ENCODE peak calls at places on chromosomes 16 and 17, in six cellular contexts. R is GM12878, Q is HCT116, A is K562, E is SK-N-SH, D is H1. U is an unnamed sample.

GRCh38 chr17:8702996-8703395 is 41.6 kb downstream of the CCDC42 start:
- DNase-seq in R (no peak), Q (no peak), A (no peak), E (no peak), D (no peak), U (no peak)

GRCh38 chr17:41453069-41453468 is 12.3 kb upstream of the KRT38 start:
- DNase-seq in R (no peak), Q (no peak), A (no peak), E (no peak), D (no peak), U (no peak)

GRCh38 chr17:21301593-21302550 is 17.4 kb downstream of the MAP2K3 start:
- DNase-seq in R (no peak), Q (no peak), A (no peak), E (peak), D (no peak), U (no peak)

GRCh38 chr17:44556114-44556853 is 1.0 kb upstream of the FZD2 start:
- DNase-seq in R (peak), Q (peak), A (peak), E (peak), D (peak), U (peak)

GRCh38 chr16:11349599-11350276 is 4.5 kb downstream of the RMI2 start:
- DNase-seq in R (no peak), Q (no peak), A (no peak), E (no peak), D (no peak), U (no peak)

GRCh38 chr17:80416260-80416939 is 1.4 kb downstream of the ENDOV start:
- DNase-seq in R (no peak), Q (no peak), A (peak), E (peak), D (no peak), U (no peak)

GRCh38 chr16:55444754-55445485 is 34.1 kb upstream of the MMP2 start:
- DNase-seq in R (peak), Q (no peak), A (no peak), E (no peak), D (no peak), U (no peak)

GRCh38 chr17:38507921-38508569 is 79.8 kb downstream of the ARHGAP23 start:
- DNase-seq in R (no peak), Q (no peak), A (no peak), E (no peak), D (no peak), U (no peak)

GRCh38 chr17:72624652-72625051 is 467.8 kb downstream of the SLC39A11 start:
- DNase-seq in R (no peak), Q (no peak), A (no peak), E (no peak), D (no peak), U (no peak)

GRCh38 chr17:48588519-48588918 is 1.5 kb downstream of the HOXB3 start:
- DNase-seq in R (no peak), Q (no peak), A (no peak), E (no peak), D (no peak), U (no peak)

GRCh38 chr17:53316073-53316472 is 506.7 kb upstream of the KIF2B start:
- DNase-seq in R (no peak), Q (no peak), A (no peak), E (no peak), D (no peak), U (no peak)

GRCh38 chr16:85029413-85029794 is 1.8 kb downstream of the KIAA0513 start:
- DNase-seq in R (peak), Q (no peak), A (peak), E (peak), D (no peak), U (no peak)

GRCh38 chr17:30950669-30951399 is 20.0 kb upstream of the RNF135 start:
- DNase-seq in R (no peak), Q (no peak), A (no peak), E (peak), D (no peak), U (no peak)

GRCh38 chr16:52265446-52265861 is 281.5 kb downstream of the TOX3 start:
- DNase-seq in R (no peak), Q (no peak), A (no peak), E (no peak), D (peak), U (peak)

GRCh38 chr17:6232768-6233130 is 162.6 kb downstream of the WSCD1 start:
- DNase-seq in R (no peak), Q (no peak), A (no peak), E (no peak), D (no peak), U (no peak)

GRCh38 chr17:81511800-81512559 is 619 bp downstream of the ACTG1 start:
- DNase-seq in R (no peak), Q (no peak), A (no peak), E (no peak), D (no peak), U (no peak)

GRCh38 chr16:57297856-57298255 is 13.4 kb upstream of the PLLP start:
- DNase-seq in R (no peak), Q (no peak), A (no peak), E (no peak), D (no peak), U (no peak)

GRCh38 chr17:75827291-75828050 is 16.7 kb downstream of the UNC13D start:
- DNase-seq in R (no peak), Q (no peak), A (peak), E (peak), D (peak), U (no peak)

GRCh38 chr17:28372203-28372944 is 880 bp downstream of the SARM1 start:
- DNase-seq in R (no peak), Q (no peak), A (no peak), E (peak), D (no peak), U (no peak)

GRCh38 chr17:83083368-83084201 is 4.2 kb downstream of the METRNL start:
- DNase-seq in R (no peak), Q (no peak), A (no peak), E (peak), D (peak), U (peak)

GRCh38 chr17:78966123-78966813 is 13.5 kb downstream of the LGALS3BP start:
- DNase-seq in R (no peak), Q (no peak), A (no peak), E (no peak), D (no peak), U (no peak)

GRCh38 chr17:59839646-59840328 is 53.0 kb downstream of the TUBD1 start:
- DNase-seq in R (no peak), Q (no peak), A (no peak), E (no peak), D (no peak), U (no peak)

GRCh38 chr16:88323546-88324330 is 59.0 kb upstream of the ZNF469 start:
- DNase-seq in R (no peak), Q (no peak), A (no peak), E (no peak), D (no peak), U (no peak)

GRCh38 chr17:81391964-81392908 is 3.0 kb upstream of the BAHCC1 start:
- DNase-seq in R (no peak), Q (no peak), A (no peak), E (peak), D (no peak), U (no peak)

GRCh38 chr16:921321-921905 is 49.4 kb downstream of the LMF1 start:
- DNase-seq in R (no peak), Q (no peak), A (no peak), E (no peak), D (no peak), U (no peak)

GRCh38 chr16:50718061-50718760 is 23.7 kb upstream of the CYLD start:
- DNase-seq in R (no peak), Q (no peak), A (no peak), E (peak), D (no peak), U (no peak)

GRCh38 chr17:40089085-40089895 is 11.1 kb downstream of the NR1D1 start:
- DNase-seq in R (no peak), Q (no peak), A (no peak), E (no peak), D (no peak), U (no peak)

GRCh38 chr16:58148099-58148498 is 18.9 kb upstream of the CFAP20 start:
- DNase-seq in R (no peak), Q (no peak), A (no peak), E (no peak), D (no peak), U (no peak)

GRCh38 chr17:48187867-48188608 is 80.5 kb downstream of the SNX11 start:
- DNase-seq in R (no peak), Q (no peak), A (no peak), E (no peak), D (no peak), U (no peak)

GRCh38 chr17:48611213-48611612 is 396 bp upstream of the HOXB7 start:
- DNase-seq in R (no peak), Q (no peak), A (no peak), E (no peak), D (no peak), U (no peak)

GRCh38 chr16:74480150-74481029 is 59.1 kb upstream of the CLEC18B start:
- DNase-seq in R (no peak), Q (peak), A (peak), E (no peak), D (no peak), U (no peak)

GRCh38 chr17:27552467-27552779 is 78.6 kb upstream of the LGALS9 start:
- DNase-seq in R (no peak), Q (peak), A (no peak), E (no peak), D (no peak), U (no peak)

DNA sequence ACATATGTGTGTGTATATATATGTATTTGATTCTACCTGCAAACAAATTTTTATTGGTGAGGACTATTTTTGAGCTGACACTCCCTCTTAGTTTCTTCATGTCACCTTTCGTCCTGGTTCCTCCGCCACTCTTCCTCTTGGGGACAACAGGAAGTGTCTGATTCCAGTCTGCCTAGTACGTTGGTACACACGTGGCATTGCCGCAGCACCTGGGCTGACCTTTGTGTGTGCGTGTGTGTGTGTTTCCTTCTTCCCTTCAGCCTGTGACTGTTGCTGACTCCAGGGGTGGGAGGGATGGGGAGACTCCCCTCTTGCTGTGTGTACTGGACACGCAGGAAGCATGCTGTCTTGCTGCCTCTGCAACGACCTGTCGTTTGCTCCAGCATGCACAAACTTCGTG is 29.4 kb upstream of the CACNG5 start:
- DNase-seq in R (no peak), Q (no peak), A (no peak), E (no peak), D (no peak), U (no peak)
- H3K9ac ChIP-seq in R (no peak), Q (no peak), A (no peak), E (no peak), D (no peak), U (no peak)

GRCh38 chr17:35819456-35819855 is 10.2 kb downstream of the TAF15 start:
- DNase-seq in R (no peak), Q (no peak), A (no peak), E (no peak), D (no peak), U (no peak)
- TF ChIP-seq YY1 in R (no peak), Q (no peak), A (no peak), E (no peak), D (no peak), U (no peak)

DNA sequence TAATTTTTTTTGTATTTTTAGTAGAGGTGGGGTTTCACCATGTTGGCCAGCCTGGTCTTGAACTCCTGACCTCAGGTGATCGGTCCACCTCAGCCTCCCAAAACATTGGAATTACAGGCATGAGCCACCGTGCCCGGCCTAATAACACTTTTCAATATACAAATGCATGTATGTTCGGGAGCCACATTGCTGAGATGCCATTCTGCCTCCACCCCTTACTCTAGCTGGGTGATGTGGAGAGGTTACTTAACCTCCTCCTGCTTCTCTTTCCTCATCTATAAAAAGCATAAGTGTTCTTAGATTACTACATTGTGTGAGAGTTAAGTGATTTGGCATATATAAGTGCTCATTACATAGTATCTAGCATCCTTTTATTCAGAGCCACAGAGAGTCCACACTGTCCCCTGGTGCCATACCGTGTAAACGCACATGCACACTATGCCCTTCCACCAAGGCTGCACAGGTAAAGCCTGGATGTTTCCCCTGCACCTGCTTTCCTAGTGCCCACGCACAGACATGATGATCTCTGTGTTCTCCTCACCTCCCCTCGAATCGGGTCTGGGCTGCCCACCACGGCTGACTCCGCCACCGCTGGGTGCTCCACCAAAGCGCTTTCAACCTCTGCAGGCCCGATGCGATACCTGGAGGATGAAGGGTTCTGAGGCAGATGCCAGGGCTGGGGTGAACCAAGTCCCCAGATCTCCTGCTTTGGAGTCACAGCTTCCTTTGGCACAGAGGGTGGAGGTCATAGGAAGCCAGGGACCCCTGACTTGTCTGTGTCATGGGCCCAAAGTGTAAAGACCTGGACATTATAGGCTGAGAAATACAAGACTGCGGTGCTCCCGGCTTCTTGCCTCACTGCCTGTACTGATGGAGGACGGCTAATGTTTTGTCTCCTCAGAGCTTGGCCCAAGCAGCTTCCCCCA is 49.0 kb upstream of the ACSM2B start:
- DNase-seq in R (no peak), Q (no peak), A (no peak), E (no peak), D (no peak), U (no peak)
- H3K9ac ChIP-seq in R (no peak), Q (no peak), A (no peak), E (no peak), D (no peak), U (no peak)

GRCh38 chr17:606501-607243 is 108.0 kb downstream of the VPS53 start:
- DNase-seq in R (no peak), Q (no peak), A (no peak), E (no peak), D (no peak), U (no peak)
- TF ChIP-seq YY1 in R (no peak), Q (no peak), A (no peak), E (no peak), D (no peak), U (no peak)

GRCh38 chr17:17741346-17742023 is 60.2 kb downstream of the RAI1 start:
- DNase-seq in R (no peak), Q (no peak), A (no peak), E (peak), D (no peak), U (no peak)

GRCh38 chr17:17742688-17743390 is 61.6 kb downstream of the RAI1 start:
- DNase-seq in R (no peak), Q (no peak), A (no peak), E (no peak), D (no peak), U (no peak)

GRCh38 chr17:17740627-17741237 is 59.5 kb downstream of the RAI1 start:
- DNase-seq in R (no peak), Q (no peak), A (no peak), E (no peak), D (no peak), U (no peak)

GRCh38 chr17:17743391-17744112 is 62.3 kb downstream of the RAI1 start:
- DNase-seq in R (no peak), Q (no peak), A (no peak), E (peak), D (no peak), U (no peak)

DNA sequence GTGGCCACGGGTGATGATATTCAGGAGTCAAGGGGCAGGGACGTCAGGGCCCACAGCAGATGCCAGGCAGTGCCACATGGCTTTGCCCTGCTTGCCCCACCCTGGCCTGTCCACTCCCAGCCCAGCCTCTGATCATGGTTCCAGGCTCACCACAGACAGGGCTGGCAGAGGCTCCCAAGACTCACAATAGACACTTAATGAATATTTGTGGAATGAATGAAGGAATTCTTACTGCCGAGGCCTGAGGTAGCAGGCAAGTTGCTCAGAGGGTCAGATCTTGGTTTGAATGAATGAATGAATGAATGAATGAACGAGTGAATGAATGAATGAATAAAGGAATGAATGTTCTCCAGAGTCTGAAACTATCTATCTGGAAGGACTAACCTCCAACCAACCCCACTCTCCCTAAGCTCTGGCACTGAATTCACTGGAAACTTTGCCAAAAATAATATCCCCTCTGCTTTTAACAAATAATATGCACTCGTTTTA is 60.9 kb downstream of the RAI1 start:
- DNase-seq in R (no peak), Q (no peak), A (no peak), E (peak), D (no peak), U (no peak)
- H3K9ac ChIP-seq in R (no peak), Q (no peak), A (no peak), E (no peak), D (no peak), U (peak)

DNA sequence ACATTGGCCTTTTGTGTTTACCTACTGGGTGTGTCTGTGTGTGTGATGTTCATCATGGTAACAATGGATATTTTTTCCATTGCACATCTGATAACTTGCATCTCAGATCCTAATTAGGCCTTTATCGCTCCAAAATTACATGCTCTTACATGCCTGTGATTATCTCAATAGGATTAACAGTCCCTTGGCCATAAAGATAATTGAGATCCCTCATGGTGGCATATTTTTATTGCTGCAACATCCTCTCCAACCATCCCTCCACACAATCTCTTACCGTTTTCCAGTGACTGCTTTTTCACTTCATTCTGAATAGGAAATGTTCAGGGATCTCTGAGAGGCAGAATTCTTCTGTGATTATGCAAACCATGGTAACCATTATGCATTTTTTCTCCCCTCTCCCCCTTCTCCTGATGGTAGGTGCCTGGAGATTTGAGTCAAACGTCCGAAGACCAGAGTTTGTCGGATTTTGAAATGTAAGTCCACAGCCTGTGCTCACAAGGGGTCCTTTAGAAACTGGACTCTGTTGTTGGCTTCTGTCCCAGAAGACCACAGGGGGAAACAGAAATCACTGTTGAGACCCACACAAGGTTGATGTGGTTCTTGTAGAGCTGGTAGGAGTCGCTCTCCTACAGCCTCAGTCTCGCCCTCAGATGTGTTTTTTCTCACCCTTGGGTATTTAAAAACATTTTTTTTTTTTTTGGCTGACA is 405.5 kb downstream of the CPPED1 start:
- DNase-seq in R (no peak), Q (no peak), A (no peak), E (no peak), D (no peak), U (no peak)
- TF ChIP-seq YY1 in R (no peak), Q (no peak), A (no peak), E (no peak), D (no peak), U (no peak)